ENCODE peak calls at places on chromosome 17, in nine cellular contexts. Q is HFF-Myc; A is HT1080; H is fibroblast of villous mesenchyme; E is lower leg skin; Y is Daoy; F is Calu3; V is activated CD4-positive, alpha-beta T cell treated with anti-CD3 and anti-CD28 coated beads for 24 hours; S is HCEC 1CT. T is an unnamed sample.

GRCh38 chr17:83174859-83175550 is 95.6 kb downstream of the METRNL start:
- DNase-seq in Q (no peak), A (no peak), H (no peak), E (peak; percentile 85), Y (no peak), F (no peak), V (no peak), S (no peak), T (no peak)

GRCh38 chr17:64134216-64134970 is 4.4 kb upstream of the ERN1 start:
- DNase-seq in Q (no peak), A (no peak), H (no peak), E (peak; percentile 29), Y (no peak), F (no peak), V (no peak), S (no peak), T (no peak)

GRCh38 chr17:1865252-1866037 is 35.6 kb downstream of the RPA1 start:
- DNase-seq in Q (peak; percentile 4), A (peak; percentile 34), H (peak; percentile 50), E (peak; percentile 43), Y (peak; percentile 22), F (peak; percentile 62), V (peak; percentile 61), S (peak; percentile 4), T (peak; percentile 12)

GRCh38 chr17:19897901-19898300 is 30.2 kb upstream of the ULK2 start:
- DNase-seq in Q (peak; percentile 55), A (no peak), H (peak; percentile 96), E (peak; percentile 61), Y (peak; percentile 24), F (no peak), V (no peak), S (peak; percentile 88), T (peak; percentile 90)

GRCh38 chr17:73956595-73957465 is 246.6 kb upstream of the RPL38 start:
- DNase-seq in Q (no peak), A (peak; percentile 33), H (peak; percentile 10), E (peak; percentile 88), Y (peak; percentile 77), F (peak; percentile 68), V (peak; percentile 30), S (no peak), T (no peak)

GRCh38 chr17:72970794-72971512 is 121.5 kb downstream of the SLC39A11 start:
- DNase-seq in Q (no peak), A (peak; percentile 85), H (no peak), E (no peak), Y (peak; percentile 51), F (no peak), V (no peak), S (no peak), T (peak; percentile 13)

GRCh38 chr17:36546418-36547093 is 1.8 kb downstream of the GGNBP2 start:
- DNase-seq in Q (no peak), A (no peak), H (peak; percentile 13), E (no peak), Y (no peak), F (no peak), V (no peak), S (peak; percentile 18), T (no peak)

GRCh38 chr17:37476431-37477130 is 13.1 kb upstream of the DUSP14 start:
- DNase-seq in Q (no peak), A (no peak), H (peak; percentile 63), E (no peak), Y (no peak), F (peak; percentile 50), V (no peak), S (peak; percentile 82), T (peak; percentile 55)

GRCh38 chr17:48569676-48570324 is 8.3 kb downstream of the HOXB4 start:
- DNase-seq in Q (no peak), A (no peak), H (no peak), E (no peak), Y (no peak), F (no peak), V (no peak), S (peak; percentile 45), T (peak; percentile 55)

GRCh38 chr17:34382586-34383224 is 19.7 kb upstream of the CCL1 start:
- DNase-seq in Q (no peak), A (peak; percentile 47), H (no peak), E (peak; percentile 66), Y (peak; percentile 88), F (no peak), V (peak; percentile 3), S (no peak), T (no peak)

GRCh38 chr17:58120195-58120822 is 27.9 kb upstream of the OR4D1 start:
- DNase-seq in Q (peak; percentile 32), A (peak; percentile 32), H (peak; percentile 72), E (no peak), Y (peak; percentile 39), F (peak; percentile 41), V (peak; percentile 10), S (peak; percentile 3), T (peak; percentile 66)

GRCh38 chr17:44767493-44767892 is 8.7 kb downstream of the ADAM11 start:
- DNase-seq in Q (no peak), A (no peak), H (no peak), E (no peak), Y (no peak), F (no peak), V (no peak), S (no peak), T (no peak)

GRCh38 chr17:3647769-3648540 is 11.4 kb downstream of the CTNS start:
- DNase-seq in Q (no peak), A (peak; percentile 40), H (peak; percentile 60), E (no peak), Y (peak; percentile 69), F (peak; percentile 47), V (no peak), S (peak; percentile 47), T (peak; percentile 55)

GRCh38 chr17:6244796-6245195 is 174.6 kb downstream of the WSCD1 start:
- DNase-seq in Q (no peak), A (no peak), H (no peak), E (no peak), Y (no peak), F (no peak), V (no peak), S (no peak), T (no peak)

GRCh38 chr17:79707931-79708891 is 22.5 kb upstream of the ENPP7 start:
- DNase-seq in Q (no peak), A (no peak), H (peak; percentile 36), E (peak; percentile 91), Y (peak; percentile 60), F (peak; percentile 69), V (peak; percentile 33), S (no peak), T (peak; percentile 38)

GRCh38 chr17:3944485-3945388 is 19.5 kb downstream of the ATP2A3 start:
- DNase-seq in Q (no peak), A (no peak), H (peak; percentile 61), E (no peak), Y (peak; percentile 78), F (no peak), V (no peak), S (no peak), T (peak; percentile 26)

GRCh38 chr17:83015511-83015910 is 63.9 kb upstream of the METRNL start:
- DNase-seq in Q (no peak), A (no peak), H (no peak), E (no peak), Y (no peak), F (no peak), V (no peak), S (no peak), T (no peak)

GRCh38 chr17:66000216-66000615 is 191.7 kb downstream of the CEP112 start:
- DNase-seq in Q (no peak), A (no peak), H (no peak), E (no peak), Y (no peak), F (no peak), V (no peak), S (no peak), T (no peak)

GRCh38 chr17:40463122-40463550 is 19.9 kb downstream of the IGFBP4 start:
- DNase-seq in Q (no peak), A (no peak), H (no peak), E (no peak), Y (no peak), F (no peak), V (no peak), S (no peak), T (no peak)

GRCh38 chr17:79670537-79671386 is 59.9 kb upstream of the RBFOX3 start:
- DNase-seq in Q (no peak), A (no peak), H (no peak), E (no peak), Y (no peak), F (no peak), V (no peak), S (no peak), T (no peak)

GRCh38 chr17:34156401-34156740 is 98.7 kb upstream of the CCL2 start:
- DNase-seq in Q (no peak), A (no peak), H (no peak), E (no peak), Y (no peak), F (no peak), V (no peak), S (no peak), T (no peak)

GRCh38 chr17:79391808-79392233 is 219.0 kb downstream of the RBFOX3 start:
- DNase-seq in Q (peak; percentile 11), A (peak; percentile 46), H (peak; percentile 57), E (peak; percentile 96), Y (peak; percentile 79), F (peak; percentile 83), V (peak; percentile 57), S (peak; percentile 52), T (peak; percentile 53)

T was measured in IMR-90.